ENCODE peak calls at places on chromosomes 5 and 9, in nine cellular contexts. D, T, F, G, E, I, S, C and Z are unnamed samples.

GRCh38 chr9:114829686-114830085 is 23.8 kb upstream of the TNFSF15 start:
- DNase-seq in D (no peak), T (no peak), F (no peak), G (no peak), E (no peak), I (no peak), S (no peak), C (no peak), Z (no peak)

GRCh38 chr5:67301285-67301904 is 104.8 kb upstream of the CD180 start:
- DNase-seq in D (peak), T (no peak), F (no peak), G (peak), E (no peak), I (peak), S (no peak), C (no peak), Z (peak)

GRCh38 chr9:131690950-131691573 is 48.8 kb downstream of the RAPGEF1 start:
- DNase-seq in D (no peak), T (no peak), F (no peak), G (no peak), E (no peak), I (no peak), S (no peak), C (no peak), Z (no peak)

GRCh38 chr9:120985759-120986353 is 59.3 kb upstream of the TRAF1 start:
- DNase-seq in D (no peak), T (no peak), F (no peak), G (no peak), E (no peak), I (peak), S (no peak), C (no peak), Z (peak)

GRCh38 chr9:120692901-120693573 is 21.2 kb downstream of the MEGF9 start:
- DNase-seq in D (no peak), T (no peak), F (no peak), G (no peak), E (no peak), I (no peak), S (no peak), C (no peak), Z (no peak)

GRCh38 chr9:72633966-72634365 is 112.6 kb downstream of the TMC1 start:
- DNase-seq in D (peak), T (no peak), F (peak), G (no peak), E (no peak), I (no peak), S (no peak), C (no peak), Z (peak)

GRCh38 chr5:150081541-150082283 is 4.6 kb downstream of the CSF1R start:
- DNase-seq in D (no peak), T (peak), F (no peak), G (peak), E (peak), I (no peak), S (no peak), C (no peak), Z (no peak)

GRCh38 chr5:59296317-59297264 is 596.9 kb downstream of the PDE4D start:
- DNase-seq in D (peak), T (no peak), F (no peak), G (no peak), E (no peak), I (no peak), S (no peak), C (no peak), Z (no peak)

GRCh38 chr9:83701286-83701685 is 6.5 kb downstream of the UBQLN1 start:
- DNase-seq in D (no peak), T (no peak), F (no peak), G (no peak), E (no peak), I (no peak), S (no peak), C (no peak), Z (no peak)

GRCh38 chr5:9046756-9047481 is 499.0 kb downstream of the SEMA5A start:
- DNase-seq in D (peak), T (no peak), F (no peak), G (no peak), E (no peak), I (peak), S (no peak), C (no peak), Z (peak)

GRCh38 chr9:116238225-116238624 is 84.6 kb downstream of the PAPPA start:
- DNase-seq in D (peak), T (no peak), F (no peak), G (no peak), E (no peak), I (peak), S (no peak), C (no peak), Z (peak)

GRCh38 chr5:42617411-42617810 is 139.2 kb upstream of the CCDC152 start:
- DNase-seq in D (no peak), T (no peak), F (no peak), G (no peak), E (no peak), I (no peak), S (no peak), C (no peak), Z (no peak)

GRCh38 chr5:149246906-149247305 is 24.8 kb upstream of the AFAP1L1 start:
- DNase-seq in D (no peak), T (no peak), F (no peak), G (no peak), E (no peak), I (no peak), S (no peak), C (no peak), Z (no peak)

GRCh38 chr5:54985301-54986268 is at the start of gene ESM1:
- DNase-seq in D (peak), T (no peak), F (peak), G (no peak), E (no peak), I (no peak), S (no peak), C (no peak), Z (peak)

GRCh38 chr9:33227013-33227398 is 13.0 kb upstream of the SPINK4 start:
- DNase-seq in D (no peak), T (peak), F (no peak), G (peak), E (no peak), I (no peak), S (no peak), C (no peak), Z (no peak)

GRCh38 chr5:131524431-131524830 is 110.6 kb downstream of the RAPGEF6 start:
- DNase-seq in D (no peak), T (no peak), F (no peak), G (no peak), E (no peak), I (no peak), S (no peak), C (no peak), Z (no peak)

GRCh38 chr5:57889558-57889957 is 406.9 kb upstream of the ACTBL2 start:
- DNase-seq in D (peak), T (no peak), F (no peak), G (no peak), E (no peak), I (peak), S (no peak), C (no peak), Z (peak)

GRCh38 chr5:156379198-156379597 is 52.2 kb downstream of the SGCD start:
- DNase-seq in D (no peak), T (no peak), F (no peak), G (no peak), E (no peak), I (no peak), S (no peak), C (no peak), Z (no peak)

GRCh38 chr5:73172893-73173292 is at the start of gene TMEM174:
- DNase-seq in D (no peak), T (no peak), F (no peak), G (no peak), E (no peak), I (no peak), S (no peak), C (no peak), Z (no peak)

GRCh38 chr5:35803221-35803651 is 53.5 kb upstream of the IL7R start:
- DNase-seq in D (no peak), T (no peak), F (no peak), G (peak), E (no peak), I (no peak), S (peak), C (no peak), Z (no peak)

GRCh38 chr5:9644630-9645029 is 14.5 kb upstream of the TAS2R1 start:
- DNase-seq in D (no peak), T (no peak), F (no peak), G (no peak), E (no peak), I (no peak), S (no peak), C (no peak), Z (no peak)

GRCh38 chr5:127112347-127112864 is 39.1 kb upstream of the C5orf63 start:
- DNase-seq in D (no peak), T (no peak), F (no peak), G (no peak), E (no peak), I (no peak), S (no peak), C (no peak), Z (peak)